ENCODE peak calls at places on chromosomes 4 and X, in nine cellular contexts. Q, F, T, O, U, X, K, D and J are unnamed samples.

GRCh38 chrX:48030237-48030636 is 23.4 kb downstream of the SPACA5 start:
- DNase-seq in Q (no peak), F (no peak), T (no peak), O (no peak), U (no peak), X (no peak), K (no peak), D (no peak), J (no peak)

GRCh38 chr4:1598206-1598605 is 85.9 kb downstream of the FAM53A start:
- DNase-seq in Q (no peak), F (no peak), T (no peak), O (no peak), U (no peak), X (no peak), K (no peak), D (no peak), J (no peak)

GRCh38 chr4:166202991-166203390 is 330.0 kb downstream of the TLL1 start:
- DNase-seq in Q (no peak), F (no peak), T (no peak), O (no peak), U (no peak), X (no peak), K (no peak), D (no peak), J (no peak)

GRCh38 chr4:56787380-56787779 is 34.1 kb downstream of the SPINK2 start:
- DNase-seq in Q (no peak), F (no peak), T (no peak), O (no peak), U (no peak), X (no peak), K (no peak), D (peak; percentile 63), J (no peak)

GRCh38 chr4:170938588-170938987 is 848.8 kb upstream of the AADAT start:
- DNase-seq in Q (no peak), F (no peak), T (no peak), O (no peak), U (no peak), X (no peak), K (no peak), D (no peak), J (no peak)

GRCh38 chr4:20180509-20180908 is 71.2 kb upstream of the SLIT2 start:
- DNase-seq in Q (no peak), F (no peak), T (no peak), O (no peak), U (no peak), X (no peak), K (no peak), D (no peak), J (no peak)

GRCh38 chrX:24392709-24393108 is 32.3 kb downstream of the SUPT20HL1 start:
- DNase-seq in Q (no peak), F (no peak), T (no peak), O (no peak), U (no peak), X (no peak), K (no peak), D (no peak), J (no peak)

GRCh38 chr4:55312491-55313101 is 33.4 kb upstream of the SRD5A3 start:
- DNase-seq in Q (no peak), F (peak; percentile 40), T (no peak), O (peak; percentile 19), U (no peak), X (peak; percentile 34), K (no peak), D (peak; percentile 33), J (no peak)

GRCh38 chr4:105613326-105613725 is 60.9 kb downstream of the ARHGEF38 start:
- DNase-seq in Q (no peak), F (no peak), T (peak; percentile 67), O (no peak), U (no peak), X (peak; percentile 40), K (no peak), D (no peak), J (no peak)

GRCh38 chrX:51862920-51863319 is 30.5 kb upstream of the MAGED1 start:
- DNase-seq in Q (no peak), F (no peak), T (no peak), O (no peak), U (no peak), X (no peak), K (no peak), D (no peak), J (no peak)

DNA sequence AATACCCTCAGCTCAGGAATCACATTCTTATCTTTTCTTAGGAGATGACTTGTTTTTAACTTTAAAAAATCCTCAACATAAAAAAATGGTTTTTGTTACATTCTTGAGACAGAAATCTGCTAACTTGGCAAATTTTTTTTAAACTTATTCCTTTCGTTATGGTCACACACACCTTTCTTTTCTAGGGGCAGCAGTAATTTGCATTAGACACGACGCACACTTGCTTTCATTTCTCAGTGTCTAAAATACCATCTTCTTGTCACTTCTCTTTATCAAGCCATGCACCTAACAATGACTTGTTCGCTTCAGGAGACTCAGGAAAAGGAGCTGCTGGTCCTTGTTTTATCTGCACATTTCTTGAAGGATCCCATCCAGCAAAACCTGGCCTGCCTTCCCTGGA is 112.6 kb upstream of the TBL1X start:
- DNase-seq in Q (no peak), F (no peak), T (no peak), O (no peak), U (no peak), X (no peak), K (peak; percentile 33), D (no peak), J (no peak)
- TF ChIP-seq POLR2AphosphoS5 in Q (no peak), F (no peak), T (no peak), O (no peak), U (no peak), X (no peak), K (no peak), D (no peak), J (no peak)

GRCh38 chr4:47942420-47942819 is 28.0 kb upstream of the NFXL1 start:
- DNase-seq in Q (no peak), F (no peak), T (no peak), O (no peak), U (no peak), X (no peak), K (no peak), D (no peak), J (no peak)
- TF ChIP-seq POLR2AphosphoS5 in Q (no peak), F (no peak), T (no peak), O (no peak), U (no peak), X (no peak), K (no peak), D (no peak), J (no peak)

DNA sequence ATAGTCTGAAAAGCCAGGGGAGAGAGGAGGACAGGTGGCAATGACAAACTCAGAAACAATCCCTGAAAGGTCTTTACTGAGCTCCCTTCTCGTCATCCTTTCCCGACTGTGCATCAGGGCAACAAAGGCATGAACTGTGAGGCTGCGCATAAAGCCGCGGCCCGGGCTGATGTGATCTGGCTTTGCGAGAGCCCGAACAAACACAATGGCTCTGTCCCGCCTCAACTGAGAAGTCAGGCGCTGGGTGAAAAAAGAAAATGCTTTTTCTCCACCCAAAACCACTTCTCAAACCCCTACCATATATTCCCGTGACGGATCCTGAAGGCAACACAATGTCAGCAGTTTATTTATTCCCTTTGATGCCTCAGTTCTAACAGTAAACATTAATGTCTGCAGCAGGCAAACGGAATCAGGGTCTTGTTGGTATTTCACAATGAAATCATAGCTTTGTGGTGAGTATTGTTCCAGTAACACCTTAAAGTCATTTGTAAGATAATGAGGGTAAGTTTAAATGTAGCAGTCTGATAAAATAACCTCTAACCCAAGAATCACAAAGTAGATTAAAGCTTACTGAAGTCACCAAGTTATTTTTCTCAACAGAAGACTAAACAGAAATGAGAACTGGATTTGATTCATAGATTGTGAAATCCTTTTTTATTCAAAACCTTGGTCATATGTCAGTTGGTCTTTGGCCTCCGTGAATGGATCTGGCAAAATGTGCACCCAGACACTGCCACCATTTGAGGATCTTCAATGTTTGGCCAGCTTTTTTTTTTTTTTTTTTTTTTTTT is 67.4 kb downstream of the APBB2 start:
- DNase-seq in Q (no peak), F (no peak), T (no peak), O (no peak), U (no peak), X (peak; percentile 53), K (no peak), D (no peak), J (no peak)
- TF ChIP-seq POLR2AphosphoS5 in Q (peak; percentile 12), F (no peak), T (no peak), O (no peak), U (no peak), X (peak; percentile 44), K (no peak), D (no peak), J (no peak)

GRCh38 chr4:41599192-41599786 is 61.3 kb downstream of the LIMCH1 start:
- DNase-seq in Q (no peak), F (no peak), T (no peak), O (no peak), U (no peak), X (no peak), K (no peak), D (no peak), J (no peak)
- TF ChIP-seq POLR2AphosphoS5 in Q (no peak), F (no peak), T (no peak), O (no peak), U (no peak), X (no peak), K (no peak), D (no peak), J (no peak)

DNA sequence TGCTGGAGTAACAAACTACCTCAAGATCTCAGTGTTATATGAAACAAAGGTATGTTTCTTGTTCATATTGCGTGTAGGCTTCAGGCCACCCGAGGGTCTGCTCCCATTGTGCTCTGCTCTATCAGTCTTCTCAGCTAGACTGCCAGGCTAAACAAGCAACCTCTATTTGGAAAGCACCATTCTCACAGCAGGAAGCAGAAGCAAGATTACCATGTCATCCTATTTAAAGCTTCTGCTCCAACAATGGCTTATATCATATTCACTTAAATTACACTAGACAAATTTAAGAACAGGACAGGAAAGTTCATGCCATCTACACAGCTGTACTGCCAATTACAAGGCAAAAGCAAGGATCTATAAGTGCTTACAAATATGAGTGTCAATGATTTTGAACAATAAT is 385.8 kb downstream of the PPARGC1A start:
- DNase-seq in Q (no peak), F (no peak), T (no peak), O (no peak), U (no peak), X (no peak), K (no peak), D (no peak), J (no peak)
- TF ChIP-seq POLR2AphosphoS5 in Q (no peak), F (no peak), T (no peak), O (no peak), U (no peak), X (no peak), K (no peak), D (no peak), J (no peak)

GRCh38 chr4:38785901-38786402 is 3.2 kb upstream of the TLR10 start:
- DNase-seq in Q (no peak), F (peak; percentile 78), T (no peak), O (no peak), U (no peak), X (no peak), K (peak; percentile 63), D (no peak), J (no peak)
- TF ChIP-seq POLR2AphosphoS5 in Q (no peak), F (peak; percentile 24), T (no peak), O (no peak), U (no peak), X (no peak), K (no peak), D (no peak), J (no peak)